ENCODE peak calls at places on chromosomes 7 and 10, in eight cellular contexts. G is body of pancreas; B is CD8-positive, alpha-beta T cell; P is fibroblast of pulmonary artery; R is uterus; A is bronchial epithelial cell; K is lower lobe of right lung; D is cardiac muscle cell. V is an unnamed sample.

GRCh38 chr7:71824356-71824755 is 587.8 kb downstream of the CALN1 start:
- DNase-seq in G (peak), B (no peak), P (no peak), R (no peak), A (no peak), K (no peak), D (no peak), V (peak)

GRCh38 chr7:112422842-112423496 is 27.3 kb upstream of the IFRD1 start:
- DNase-seq in G (peak), B (no peak), P (peak), R (peak), A (peak), K (peak), D (peak), V (peak)

GRCh38 chr7:39507866-39508551 is 58.2 kb upstream of the YAE1 start:
- DNase-seq in G (no peak), B (no peak), P (no peak), R (no peak), A (no peak), K (peak), D (no peak), V (no peak)

GRCh38 chr10:49395741-49396665 is at the start of gene DRGX:
- DNase-seq in G (no peak), B (no peak), P (no peak), R (no peak), A (no peak), K (no peak), D (peak), V (no peak)

GRCh38 chr7:139654270-139655181 is 123.3 kb downstream of the HIPK2 start:
- DNase-seq in G (no peak), B (no peak), P (no peak), R (no peak), A (peak), K (no peak), D (no peak), V (no peak)

GRCh38 chr10:74039561-74040145 is 41.7 kb downstream of the VCL start:
- DNase-seq in G (no peak), B (no peak), P (peak), R (peak), A (no peak), K (no peak), D (peak), V (no peak)

GRCh38 chr10:122097935-122098334 is 109.0 kb downstream of the TACC2 start:
- DNase-seq in G (no peak), B (no peak), P (no peak), R (no peak), A (no peak), K (no peak), D (no peak), V (no peak)

GRCh38 chr10:74334221-74334620 is 183.2 kb downstream of the ADK start:
- DNase-seq in G (no peak), B (no peak), P (no peak), R (no peak), A (no peak), K (no peak), D (no peak), V (no peak)

GRCh38 chr10:73493781-73494180 is 2.0 kb downstream of the PPP3CB start:
- DNase-seq in G (no peak), B (no peak), P (peak), R (no peak), A (peak), K (no peak), D (no peak), V (peak)

GRCh38 chr7:155017834-155018233 is 14.9 kb upstream of the PAXIP1 start:
- DNase-seq in G (no peak), B (no peak), P (no peak), R (no peak), A (no peak), K (no peak), D (no peak), V (no peak)

GRCh38 chr10:62805139-62806092 is 896 bp downstream of the ADO start:
- DNase-seq in G (peak), B (no peak), P (peak), R (peak), A (peak), K (peak), D (peak), V (peak)

GRCh38 chr7:27031289-27032172 is 64.3 kb downstream of the HOXA1 start:
- DNase-seq in G (no peak), B (no peak), P (peak), R (no peak), A (peak), K (no peak), D (no peak), V (peak)

GRCh38 chr10:36574212-36574611 is 551.2 kb upstream of the ANKRD30A start:
- DNase-seq in G (no peak), B (no peak), P (peak), R (no peak), A (no peak), K (no peak), D (no peak), V (peak)

GRCh38 chr7:135768990-135769389 is 20.4 kb upstream of the FAM180A start:
- DNase-seq in G (peak), B (no peak), P (no peak), R (peak), A (no peak), K (no peak), D (no peak), V (no peak)

GRCh38 chr7:63112764-63113712 is 885.6 kb upstream of the ZNF722 start:
- DNase-seq in G (no peak), B (no peak), P (no peak), R (no peak), A (no peak), K (no peak), D (no peak), V (no peak)

GRCh38 chr7:158973941-158974785 is 117.8 kb downstream of the DYNC2I1 start:
- DNase-seq in G (no peak), B (no peak), P (no peak), R (no peak), A (no peak), K (no peak), D (no peak), V (no peak)

GRCh38 chr7:51263631-51264484 is 52.8 kb downstream of the COBL start:
- DNase-seq in G (peak), B (no peak), P (no peak), R (no peak), A (peak), K (no peak), D (no peak), V (no peak)

GRCh38 chr10:86782691-86783418 is 26.4 kb downstream of the BMPR1A start:
- DNase-seq in G (no peak), B (no peak), P (no peak), R (no peak), A (no peak), K (no peak), D (no peak), V (no peak)

GRCh38 chr10:60521974-60522405 is 132.3 kb upstream of the ANK3 start:
- DNase-seq in G (peak), B (no peak), P (peak), R (no peak), A (peak), K (no peak), D (no peak), V (peak)

GRCh38 chr10:91210014-91210413 is 10.4 kb upstream of the PCGF5 start:
- DNase-seq in G (no peak), B (no peak), P (no peak), R (no peak), A (no peak), K (no peak), D (no peak), V (no peak)

GRCh38 chr10:96803265-96803664 is 28.8 kb upstream of the LCOR start:
- DNase-seq in G (no peak), B (no peak), P (no peak), R (no peak), A (no peak), K (no peak), D (no peak), V (no peak)

GRCh38 chr7:27277628-27278027 is 35.0 kb downstream of the EVX1 start:
- DNase-seq in G (peak), B (no peak), P (peak), R (peak), A (peak), K (no peak), D (peak), V (peak)

GRCh38 chr10:86410542-86411124 is 44.0 kb upstream of the GRID1 start:
- DNase-seq in G (peak), B (no peak), P (peak), R (no peak), A (peak), K (no peak), D (no peak), V (peak)

GRCh38 chr7:155925682-155926081 is 113.4 kb upstream of the SHH start:
- DNase-seq in G (no peak), B (no peak), P (no peak), R (no peak), A (no peak), K (no peak), D (no peak), V (no peak)

GRCh38 chr7:151518105-151518780 is 1.5 kb downstream of the RHEB start:
- DNase-seq in G (peak), B (peak), P (peak), R (peak), A (peak), K (peak), D (peak), V (peak)

GRCh38 chr7:27122075-27122910 is 8.3 kb downstream of the HOXA4 start:
- DNase-seq in G (no peak), B (no peak), P (no peak), R (no peak), A (no peak), K (no peak), D (no peak), V (no peak)

GRCh38 chr7:520503-521161 is 986 bp upstream of the PDGFA start:
- DNase-seq in G (no peak), B (no peak), P (peak), R (peak), A (no peak), K (no peak), D (no peak), V (no peak)

GRCh38 chr7:518630-519428 is 817 bp downstream of the PDGFA start:
- DNase-seq in G (peak), B (peak), P (peak), R (peak), A (peak), K (peak), D (peak), V (peak)

GRCh38 chr7:521221-522070 is 1.8 kb upstream of the PDGFA start:
- DNase-seq in G (peak), B (no peak), P (peak), R (peak), A (no peak), K (peak), D (peak), V (peak)

GRCh38 chr7:519429-519973 is at the start of gene PDGFA:
- DNase-seq in G (peak), B (no peak), P (peak), R (peak), A (no peak), K (no peak), D (peak), V (no peak)

GRCh38 chr7:519974-520458 is 370 bp upstream of the PDGFA start:
- DNase-seq in G (peak), B (no peak), P (peak), R (peak), A (no peak), K (peak), D (peak), V (peak)
- H3K4me3 ChIP-seq in G (peak), B (no peak), P (peak), R (peak), A (peak), K (peak), D (peak), V (peak)

GRCh38 chr7:54843961-54844360 is 85.0 kb upstream of the SEC61G start:
- DNase-seq in G (no peak), B (no peak), P (no peak), R (no peak), A (peak), K (no peak), D (no peak), V (no peak)

GRCh38 chr7:54838540-54838925 is 79.5 kb upstream of the SEC61G start:
- DNase-seq in G (no peak), B (no peak), P (no peak), R (no peak), A (no peak), K (no peak), D (no peak), V (no peak)

GRCh38 chr7:54839538-54840213 is 80.7 kb upstream of the SEC61G start:
- DNase-seq in G (peak), B (no peak), P (peak), R (peak), A (peak), K (peak), D (peak), V (peak)

GRCh38 chr7:54837761-54838539 is 78.9 kb upstream of the SEC61G start:
- DNase-seq in G (no peak), B (no peak), P (no peak), R (no peak), A (no peak), K (no peak), D (no peak), V (no peak)

DNA sequence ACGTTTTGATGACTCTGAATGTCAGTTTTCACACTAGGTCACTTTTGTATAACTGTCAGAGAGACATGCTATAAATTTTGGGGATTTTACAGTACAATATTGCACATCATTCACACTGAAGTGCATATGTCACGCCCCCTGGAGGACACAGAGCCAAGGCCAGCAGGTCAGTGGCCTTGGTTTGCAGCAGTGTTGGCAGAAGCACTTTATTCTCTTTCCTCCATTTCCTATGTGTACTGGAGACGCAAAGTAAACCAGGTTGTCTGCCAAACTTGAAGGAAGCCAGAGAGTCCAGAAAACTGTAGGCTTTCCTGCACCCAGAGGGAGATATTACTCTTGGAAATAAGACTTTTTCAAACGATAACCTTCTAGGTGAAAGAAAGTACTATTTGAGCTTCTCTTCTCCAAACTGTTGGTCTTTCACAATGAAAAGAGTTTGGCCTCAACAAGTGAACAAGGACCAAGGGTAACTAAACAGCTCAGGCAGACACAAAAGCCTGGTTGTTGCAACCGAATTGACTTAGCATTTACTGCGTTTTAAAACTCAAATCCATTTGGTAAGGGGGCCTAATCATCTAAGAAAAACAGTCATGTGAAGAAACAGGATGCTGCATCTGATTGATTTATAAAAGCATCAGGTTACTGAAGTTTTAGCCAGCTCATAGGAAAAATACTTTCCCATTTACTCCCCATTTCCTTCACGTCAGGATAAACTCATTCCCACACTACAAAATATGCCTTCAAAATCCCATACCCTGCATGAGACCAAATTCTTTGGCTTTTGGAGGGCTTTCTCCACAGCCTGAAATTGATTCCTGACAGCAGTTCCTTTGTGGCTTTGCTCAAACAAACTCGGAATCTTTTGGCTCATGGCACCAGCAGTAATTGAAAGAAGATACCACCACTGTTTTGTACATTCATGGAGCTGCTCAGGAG is 83.0 kb upstream of the SEC61G start:
- DNase-seq in G (peak), B (no peak), P (peak), R (no peak), A (peak), K (peak), D (peak), V (peak)
- TF ChIP-seq CTCF in G (peak), B (no peak), P (peak), R (no peak), A (peak), K (peak), D (peak), V (peak)

GRCh38 chr7:42549866-42550485 is 313.0 kb upstream of the GLI3 start:
- DNase-seq in G (no peak), B (no peak), P (no peak), R (no peak), A (peak), K (no peak), D (no peak), V (no peak)
- H3K4me3 ChIP-seq in G (no peak), B (no peak), P (no peak), R (no peak), A (no peak), K (no peak), D (no peak), V (no peak)

GRCh38 chr10:78852856-78853255 is 215.9 kb upstream of the ZMIZ1 start:
- DNase-seq in G (peak), B (no peak), P (peak), R (no peak), A (peak), K (no peak), D (no peak), V (no peak)
- TF ChIP-seq CTCF in G (peak), B (peak), P (peak), R (no peak), A (peak), K (peak), D (peak), V (no peak)

GRCh38 chr10:99537381-99538286 is 4.9 kb downstream of the NKX2-3 start:
- DNase-seq in G (no peak), B (no peak), P (no peak), R (no peak), A (no peak), K (no peak), D (no peak), V (no peak)
- H3K4me3 ChIP-seq in G (no peak), B (no peak), P (no peak), R (no peak), A (no peak), K (no peak), D (peak), V (no peak)

GRCh38 chr10:102714621-102715455 is at the start of gene SFXN2:
- DNase-seq in G (peak), B (peak), P (no peak), R (no peak), A (no peak), K (peak), D (no peak), V (no peak)
- TF ChIP-seq CTCF in G (no peak), B (no peak), P (no peak), R (no peak), A (peak), K (no peak), D (no peak), V (no peak)

DNA sequence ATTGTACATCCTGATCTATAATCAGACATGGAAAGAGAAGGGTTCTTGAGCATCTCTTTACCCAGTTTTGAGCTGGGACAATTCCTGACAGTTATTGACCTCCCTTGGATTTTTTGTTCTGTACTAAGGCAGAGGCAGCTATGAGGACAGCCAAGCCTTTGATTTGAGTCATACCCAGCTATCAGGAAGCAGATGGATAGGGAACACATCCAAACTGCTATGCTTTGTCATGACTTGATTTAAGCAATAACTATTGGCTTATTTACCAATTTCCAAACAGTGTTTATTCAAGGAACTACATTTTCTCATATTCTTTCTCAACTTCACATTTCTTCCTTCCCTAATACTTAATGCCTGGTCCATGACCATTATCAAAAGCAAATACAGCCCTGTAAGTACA is 396.4 kb upstream of the STEAP1 start:
- DNase-seq in G (no peak), B (no peak), P (no peak), R (no peak), A (peak), K (no peak), D (no peak), V (no peak)
- H3K4me3 ChIP-seq in G (no peak), B (no peak), P (no peak), R (no peak), A (no peak), K (no peak), D (no peak), V (no peak)